ENCODE peak calls at places on chromosomes 2 and 18, in seven cellular contexts. J is PC-9; C is colonic mucosa; M is GM06990; Y is foreskin fibroblast; P is left lung; Z is CD8-positive, alpha-beta T cell. G is an unnamed sample.

GRCh38 chr2:9288681-9289338 is 82.2 kb downstream of the ASAP2 start:
- DNase-seq in Z (no peak), C (no peak), J (no peak), Y (peak; percentile 35), P (no peak), M (no peak), G (no peak)

GRCh38 chr2:127044165-127044718 is 62.7 kb downstream of the BIN1 start:
- DNase-seq in M (no peak), C (no peak), Y (no peak), Z (no peak), J (no peak), P (no peak), G (no peak)

GRCh38 chr2:23900927-23901322 is 26.0 kb downstream of the ATAD2B start:
- DNase-seq in J (no peak), Y (peak; percentile 83), M (no peak), C (peak; percentile 35), Z (no peak), P (no peak), G (no peak)

GRCh38 chr2:108837198-108837597 is 50.6 kb downstream of the CCDC138 start:
- DNase-seq in C (no peak), Y (no peak), M (no peak), P (no peak), Z (no peak), J (no peak), G (no peak)

GRCh38 chr2:174325932-174326879 is 8.5 kb upstream of the SP9 start:
- DNase-seq in Z (no peak), P (peak; percentile 54), J (no peak), Y (no peak), M (peak; percentile 36), C (no peak), G (no peak)

GRCh38 chr18:13223341-13224148 is 5.0 kb downstream of the LDLRAD4 start:
- DNase-seq in J (no peak), M (no peak), Z (no peak), C (peak; percentile 53), Y (no peak), P (no peak), G (no peak)

GRCh38 chr18:11676386-11676785 is 12.7 kb upstream of the GNAL start:
- DNase-seq in M (no peak), C (no peak), Y (no peak), J (no peak), P (no peak), Z (no peak), G (no peak)

GRCh38 chr2:164710252-164710633 is 89.0 kb upstream of the GRB14 start:
- DNase-seq in Y (peak; percentile 20), P (no peak), J (no peak), M (no peak), C (no peak), Z (no peak), G (no peak)

GRCh38 chr2:75870133-75870532 is 159.4 kb upstream of the GCFC2 start:
- DNase-seq in Z (no peak), M (no peak), Y (no peak), J (no peak), C (no peak), P (no peak), G (no peak)

GRCh38 chr2:75865083-75865482 is 154.4 kb upstream of the GCFC2 start:
- DNase-seq in J (no peak), C (no peak), Z (no peak), Y (no peak), M (no peak), P (no peak), G (no peak)

GRCh38 chr2:75865702-75866101 is 155.0 kb upstream of the GCFC2 start:
- DNase-seq in Y (no peak), P (no peak), C (no peak), M (no peak), Z (no peak), J (no peak), G (no peak)

DNA sequence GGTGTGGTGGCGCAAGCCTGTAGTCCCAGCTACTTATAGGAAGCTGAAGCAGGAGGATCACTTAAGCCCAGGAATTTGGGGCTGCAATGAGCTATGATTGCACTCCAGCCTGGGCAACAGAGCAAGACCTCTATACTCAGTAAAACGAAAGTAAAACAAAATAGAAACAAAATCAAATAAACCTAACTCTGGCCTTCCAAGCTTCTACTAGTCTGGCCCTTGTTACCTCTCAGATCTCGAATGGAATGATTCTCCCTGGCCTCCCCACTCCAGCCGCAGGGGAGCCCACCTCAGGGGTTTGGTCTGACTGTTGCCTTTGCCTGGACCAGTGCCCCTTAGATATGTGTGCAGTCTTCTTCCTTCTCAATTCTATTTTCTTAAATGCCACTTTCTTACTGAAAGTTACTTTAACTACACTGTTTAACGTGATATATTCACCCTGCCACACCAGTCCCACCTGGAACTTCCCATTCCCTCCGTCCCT is 160.0 kb upstream of the GCFC2 start:
- DNase-seq in Y (no peak), C (no peak), J (no peak), P (no peak), M (peak; percentile 13), Z (no peak), G (no peak)
- H3K4me3 ChIP-seq in Y (no peak overlapping the region), C (no peak overlapping the region), J (no peak overlapping the region), P (no peak overlapping the region), M (no peak overlapping the region), Z (no peak overlapping the region), G (no peak overlapping the region)

GRCh38 chr2:12716250-12717190 is at the start of gene TRIB2:
- DNase-seq in J (peak; percentile 77), Z (peak; percentile 91), C (peak; percentile 74), P (peak; percentile 84), Y (peak; percentile 90), M (peak; percentile 91), G (no peak)

GRCh38 chr2:12718662-12719399 is 2.1 kb downstream of the TRIB2 start:
- DNase-seq in J (no peak), P (no peak), Y (no peak), Z (no peak), M (no peak), C (no peak), G (no peak)

GRCh38 chr2:12715878-12716249 is 872 bp upstream of the TRIB2 start:
- DNase-seq in M (peak; percentile 36), P (peak; percentile 83), J (peak; percentile 79), Y (no peak), C (peak; percentile 78), Z (peak; percentile 66), G (no peak)

GRCh38 chr2:12717988-12718661 is 1.4 kb downstream of the TRIB2 start:
- DNase-seq in P (no peak), M (peak; percentile 43), Z (peak; percentile 18), Y (no peak), J (peak; percentile 32), C (peak; percentile 34), G (no peak)

DNA sequence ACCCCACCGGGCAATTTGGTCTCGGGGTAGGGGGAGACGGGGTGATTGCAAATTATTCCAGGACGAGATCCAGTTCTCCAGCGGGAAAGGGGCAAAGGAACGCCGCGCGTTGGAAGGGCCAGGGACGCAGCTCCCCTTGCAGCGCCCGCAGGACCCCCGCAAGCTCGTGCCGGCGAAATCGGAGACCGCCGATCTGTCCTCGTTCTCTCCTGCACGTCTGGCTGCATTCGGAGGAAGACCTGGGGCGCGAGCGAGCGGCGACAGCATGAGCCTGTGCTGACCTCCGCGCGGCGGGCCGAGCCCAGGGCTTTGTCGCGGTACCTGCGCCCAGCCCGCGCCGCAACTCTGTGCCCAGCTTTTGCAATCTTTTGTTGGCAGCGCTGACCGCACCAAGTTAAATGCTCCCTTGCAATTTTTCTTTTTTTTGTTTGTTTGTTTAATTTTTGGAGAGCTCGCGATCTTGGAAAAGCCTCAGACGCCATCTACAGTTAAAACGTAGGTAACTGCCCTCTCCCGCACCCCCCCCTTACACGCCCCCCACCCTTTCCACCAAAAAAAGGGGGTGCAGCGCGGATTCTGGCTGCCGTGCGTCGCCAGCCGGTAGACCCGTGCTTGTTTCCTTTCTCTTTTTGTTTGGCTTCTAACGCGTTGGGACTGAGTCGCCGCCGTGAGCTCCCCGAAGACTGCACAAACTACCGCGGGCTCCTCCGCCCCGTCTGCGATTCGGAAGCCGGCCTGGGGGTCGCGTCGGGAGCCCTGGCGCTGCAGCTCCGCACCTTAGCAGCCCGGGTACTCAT is 653 bp downstream of the TRIB2 start:
- DNase-seq in Z (peak; percentile 37), J (peak; percentile 46), M (peak; percentile 75), Y (peak; percentile 57), P (peak; percentile 67), C (peak; percentile 45), G (no peak)
- TF ChIP-seq CTCF in Z (peak; percentile 30), J (peak; percentile 72), M (peak; percentile 46), Y (peak; percentile 33), P (no peak), C (peak; percentile 21), G (peak; percentile 37)

DNA sequence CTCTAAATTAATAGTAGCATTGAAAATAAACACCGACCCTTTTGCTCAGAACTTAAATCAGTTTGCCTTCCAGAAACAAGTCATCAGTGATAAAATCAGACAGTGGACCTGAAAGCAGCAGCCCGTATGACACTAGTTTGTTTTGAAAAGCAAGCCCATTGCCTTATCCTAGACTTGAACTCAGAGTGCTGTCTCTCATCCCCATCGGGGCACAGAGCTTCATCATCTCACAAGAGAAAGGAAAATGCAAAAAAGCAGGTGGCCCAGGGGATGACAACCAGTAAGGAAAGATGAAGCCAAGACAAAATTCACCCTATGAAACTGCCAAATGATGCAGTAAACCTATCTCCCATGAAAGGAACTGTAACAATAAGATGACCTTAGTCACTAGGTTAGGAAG is 71.2 kb downstream of the CERKL start:
- DNase-seq in Z (no peak), P (no peak), Y (no peak), J (no peak), C (no peak), M (no peak), G (no peak)
- H3K4me3 ChIP-seq in Z (no peak overlapping the region), P (no peak overlapping the region), Y (no peak overlapping the region), J (no peak overlapping the region), C (no peak overlapping the region), M (no peak overlapping the region), G (no peak overlapping the region)

GRCh38 chr2:132909427-132909826 is 239.4 kb upstream of the LYPD1 start:
- DNase-seq in C (no peak), J (no peak), M (no peak), Y (no peak), P (no peak), Z (no peak), G (no peak)

GRCh38 chr2:132910432-132910831 is 240.4 kb upstream of the LYPD1 start:
- DNase-seq in P (no peak), Y (no peak), Z (no peak), M (no peak), C (no peak), J (no peak), G (no peak)

GRCh38 chr2:132915812-132916211 is 245.8 kb upstream of the LYPD1 start:
- DNase-seq in Z (no peak), J (no peak), P (no peak), Y (no peak), M (no peak), C (no peak), G (no peak)

GRCh38 chr2:132916219-132916618 is 246.2 kb upstream of the LYPD1 start:
- DNase-seq in Z (no peak), P (no peak), C (no peak), Y (no peak), J (no peak), M (no peak), G (no peak)

DNA sequence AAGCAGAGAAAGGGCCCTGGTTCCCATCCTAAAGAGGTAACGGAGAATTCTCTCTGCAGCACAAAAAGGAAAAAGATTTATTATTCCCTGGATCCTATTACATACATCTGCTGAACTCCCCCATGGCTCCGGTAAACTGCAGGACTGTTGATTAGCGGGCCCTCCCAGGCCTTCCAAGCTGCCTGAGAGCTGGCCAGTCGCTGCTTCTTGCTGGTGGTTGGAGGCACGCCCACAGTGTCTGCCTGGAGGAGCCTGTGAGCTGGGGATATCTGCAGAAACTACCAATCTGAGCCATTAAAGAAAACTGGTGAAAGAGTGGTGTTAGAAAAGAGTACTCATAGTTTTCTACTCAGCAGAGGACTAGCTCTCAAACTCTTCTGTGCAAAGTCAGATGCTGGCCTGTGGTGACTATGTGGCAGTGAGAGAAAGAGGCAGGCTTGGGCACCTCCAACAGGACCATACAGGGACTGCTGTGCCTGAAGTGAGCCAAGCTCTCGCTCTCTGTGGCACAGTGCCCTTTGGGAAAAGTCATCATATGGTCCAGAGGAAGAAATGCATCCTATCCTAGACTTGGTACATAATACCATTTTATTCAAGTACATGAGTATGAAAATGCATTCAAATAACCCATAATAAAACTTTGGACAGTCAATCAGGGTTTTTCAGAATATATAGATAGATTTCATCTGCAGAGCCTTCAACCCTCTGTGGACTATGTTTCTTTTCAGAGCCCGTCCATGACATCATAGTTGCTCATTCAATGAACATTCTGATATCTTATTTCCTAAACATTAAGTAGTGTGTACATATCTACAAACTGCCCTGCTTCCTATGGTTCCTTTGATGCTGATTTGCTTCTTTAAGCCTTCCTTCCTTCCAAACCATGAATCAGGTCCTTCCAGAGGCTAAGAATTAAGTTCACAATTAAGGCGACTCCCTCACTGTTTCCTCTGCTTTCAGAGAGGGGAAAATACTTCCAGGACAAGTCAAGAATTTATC is 242.0 kb upstream of the LYPD1 start:
- DNase-seq in C (no peak), J (no peak), Y (no peak), Z (no peak), P (no peak), M (no peak), G (no peak)
- TF ChIP-seq CTCF in C (no peak), J (no peak), Y (no peak), Z (no peak), P (no peak), M (no peak), G (no peak)